ENCODE peak calls at places on chromosome 11, in five cellular contexts. M is ovary, K is pancreas, N is Peyer's patch, F is stomach. Q is an unnamed sample. For H3K4me1, the result is how much of the 10 kb centered on the place peaks cover.

GRCh38 chr11:111422494-111423249 is 43.6 kb upstream of the POU2AF1 start:
- DNase-seq in M (peak), F (peak), N (peak), K (peak), Q (peak)

GRCh38 chr11:67354314-67355022 is 1.1 kb upstream of the POLD4 start:
- DNase-seq in F (peak), N (peak), K (peak), M (peak), Q (peak)

GRCh38 chr11:112734207-112734606 is 227.0 kb upstream of the NCAM1 start:
- DNase-seq in F (peak), N (no peak), K (no peak), M (peak), Q (no peak)

GRCh38 chr11:123382555-123383074 is 47.5 kb upstream of the GRAMD1B start:
- DNase-seq in N (no peak), M (no peak), K (no peak), F (no peak), Q (no peak)

GRCh38 chr11:22130462-22131053 is 62.3 kb upstream of the ANO5 start:
- DNase-seq in M (no peak), N (no peak), K (no peak), F (no peak), Q (no peak)

GRCh38 chr11:6214530-6214929 is 9.2 kb downstream of the C11orf42 start:
- DNase-seq in K (no peak), M (no peak), F (no peak), N (no peak), Q (no peak)

GRCh38 chr11:19938051-19938856 is 222.0 kb downstream of the DBX1 start:
- DNase-seq in N (peak), M (no peak), F (peak), K (peak), Q (peak)

GRCh38 chr11:57648791-57649735 is 649 bp downstream of the YPEL4 start:
- DNase-seq in F (no peak), M (no peak), K (no peak), N (no peak), Q (no peak)

GRCh38 chr11:127247261-127247660 is 246.7 kb upstream of the KIRREL3 start:
- DNase-seq in N (no peak), F (no peak), M (no peak), K (no peak), Q (no peak)

GRCh38 chr11:58652726-58653280 is 30.3 kb downstream of the CNTF start:
- DNase-seq in F (no peak), M (no peak), N (no peak), K (no peak), Q (no peak)

GRCh38 chr11:117866526-117866925 is 9.9 kb downstream of the FXYD6 start:
- DNase-seq in F (no peak), K (no peak), M (no peak), N (no peak), Q (no peak)

GRCh38 chr11:64331569-64332371 is 8.2 kb upstream of the CCDC88B start:
- DNase-seq in F (peak), K (peak), M (peak), N (peak), Q (peak)

GRCh38 chr11:105793092-105793491 is 183.2 kb downstream of the GRIA4 start:
- DNase-seq in M (no peak), F (no peak), N (no peak), K (no peak), Q (no peak)

GRCh38 chr11:125001849-125002248 is 47.8 kb downstream of the CCDC15 start:
- DNase-seq in N (no peak), K (no peak), M (no peak), F (no peak), Q (no peak)

GRCh38 chr11:11966826-11967668 is 41.4 kb downstream of the DKK3 start:
- DNase-seq in F (peak), N (peak), M (peak), K (peak), Q (peak)

GRCh38 chr11:11968511-11969280 is 39.7 kb downstream of the DKK3 start:
- DNase-seq in F (no peak), N (no peak), M (no peak), K (no peak), Q (no peak)

GRCh38 chr11:11969380-11970215 is 38.8 kb downstream of the DKK3 start:
- DNase-seq in F (peak), N (no peak), K (no peak), M (no peak), Q (no peak)

GRCh38 chr11:11966354-11966741 is 42.1 kb downstream of the DKK3 start:
- DNase-seq in F (no peak), M (no peak), K (peak), N (no peak), Q (no peak)

GRCh38 chr11:11967669-11968510 is 40.5 kb downstream of the DKK3 start:
- DNase-seq in F (no peak), M (no peak), K (no peak), N (no peak), Q (no peak)
- H3K27ac ChIP-seq in F (no peak), M (no peak), K (no peak), N (no peak), Q (no peak)

GRCh38 chr11:126113515-126113957 is 50.9 kb upstream of the CDON start:
- DNase-seq in M (peak), F (peak), K (peak), N (peak), Q (peak)
- H3K4me1 ChIP-seq in M (under half), F (half or more), K (under half), N (under half), Q (under half)

DNA sequence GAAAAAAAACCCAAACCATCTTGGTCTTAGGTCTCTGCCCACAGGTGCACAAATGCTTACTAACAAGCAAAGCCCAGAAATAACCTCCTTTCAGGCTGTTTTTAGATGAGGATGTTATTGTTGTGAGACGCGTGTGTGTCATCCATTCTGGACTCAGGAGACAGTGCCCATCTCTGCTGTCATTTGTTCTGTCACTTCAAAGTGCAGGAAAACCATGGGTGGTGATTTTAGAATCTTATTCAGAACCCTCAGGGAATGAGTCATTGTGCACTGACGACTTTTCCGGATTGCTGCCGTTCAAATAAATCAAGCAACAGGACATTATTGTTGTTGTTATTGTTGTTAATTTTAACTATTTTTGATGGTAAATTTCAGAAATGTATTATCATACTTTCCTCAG is 110.3 kb downstream of the LRRC32 start:
- DNase-seq in F (no peak), M (no peak), K (no peak), N (no peak), Q (no peak)
- H3K4me3 ChIP-seq in F (no peak), M (no peak), K (no peak), N (no peak), Q (no peak)

DNA sequence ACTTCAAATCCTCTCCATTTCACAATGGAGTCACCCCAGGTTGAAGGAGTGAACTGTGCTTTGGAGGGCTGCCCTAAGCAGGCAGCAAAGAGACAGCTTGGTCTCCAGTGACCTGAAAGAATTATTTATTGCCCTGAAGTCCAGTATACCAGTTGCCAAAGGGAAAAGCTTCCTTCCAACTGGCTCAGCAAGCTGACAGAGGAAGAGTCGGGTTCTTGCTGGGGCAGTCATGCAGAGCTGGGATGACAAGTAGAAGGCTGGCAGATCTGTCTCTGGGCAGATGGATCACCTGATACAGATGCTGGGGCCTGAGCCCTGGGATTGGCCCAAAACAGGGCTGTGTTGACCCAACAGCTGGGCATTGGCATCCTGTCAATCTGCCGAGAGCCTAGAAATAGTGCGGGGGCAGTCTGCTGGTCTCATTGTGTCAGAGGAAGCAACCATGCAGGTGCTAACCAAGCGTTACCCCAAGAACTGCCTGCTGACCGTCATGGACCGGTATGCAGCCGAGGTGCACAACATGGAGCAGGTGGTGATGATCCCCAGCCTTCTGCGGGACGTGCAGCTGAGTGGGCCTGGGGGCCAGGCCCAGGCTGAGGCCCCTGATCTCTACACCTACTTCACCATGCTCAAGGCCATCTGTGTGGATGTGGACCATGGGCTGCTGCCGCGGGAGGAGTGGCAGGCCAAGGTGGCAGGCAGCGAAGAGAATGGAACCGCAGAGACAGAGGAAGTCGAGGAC is at the start of gene THRSP:
- DNase-seq in M (no peak), N (no peak), K (no peak), F (no peak), Q (no peak)
- H3K27ac ChIP-seq in M (no peak), N (no peak), K (no peak), F (no peak), Q (no peak)

DNA sequence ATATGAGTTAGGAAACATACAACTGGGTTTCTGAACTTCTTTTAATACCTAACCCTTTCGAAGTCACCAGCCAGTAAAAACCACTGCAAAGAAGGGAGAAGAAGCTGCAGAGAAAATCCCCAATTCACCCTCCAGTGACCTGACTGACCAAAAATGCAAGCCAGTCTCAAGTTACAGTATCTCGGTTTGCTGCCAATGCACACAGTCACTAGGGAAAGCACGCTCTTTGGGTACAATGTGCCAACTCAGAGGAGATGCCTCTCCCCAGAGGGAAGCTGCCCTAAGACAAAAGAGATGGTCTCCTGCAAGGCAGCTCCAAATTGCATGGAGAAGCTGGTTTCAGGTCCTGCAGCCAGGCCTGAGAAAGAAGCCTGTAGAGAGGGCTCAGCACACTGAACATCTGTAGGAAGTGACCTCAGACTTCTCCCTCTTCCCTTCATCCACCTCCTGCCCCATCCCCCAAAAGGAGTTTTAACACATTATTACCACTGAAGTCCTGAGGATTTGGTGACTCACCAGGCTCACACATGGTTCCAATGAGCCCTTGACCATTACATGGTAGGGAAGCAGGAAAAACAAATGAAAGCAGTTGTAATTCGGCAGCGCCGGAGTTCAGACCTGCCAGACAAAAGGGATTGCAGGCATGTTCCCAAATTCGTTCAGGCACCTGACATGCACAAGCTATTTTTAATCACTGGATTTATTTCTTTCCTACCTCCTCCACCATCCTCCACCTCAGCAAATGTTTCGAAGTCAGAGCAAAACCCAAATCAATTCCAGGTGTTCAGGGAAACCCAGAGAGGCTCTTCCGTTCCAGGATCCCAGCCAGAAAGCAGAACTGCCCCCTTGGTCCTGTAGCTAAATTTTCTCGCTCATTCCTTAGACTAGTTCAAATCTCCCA is 90.1 kb downstream of the ETS1 start:
- DNase-seq in K (peak), M (peak), F (no peak), N (no peak), Q (no peak)
- H3K4me1 ChIP-seq in K (under half), M (under half), F (half or more), N (under half), Q (under half)

GRCh38 chr11:65391007-65391406 is 4.6 kb downstream of the FRMD8 start:
- DNase-seq in N (no peak), K (no peak), M (no peak), F (no peak), Q (no peak)

GRCh38 chr11:65390099-65390941 is 3.9 kb downstream of the FRMD8 start:
- DNase-seq in M (no peak), N (no peak), K (no peak), F (no peak), Q (no peak)

GRCh38 chr11:65392186-65392829 is 5.9 kb downstream of the FRMD8 start:
- DNase-seq in F (no peak), M (no peak), K (no peak), N (no peak), Q (no peak)

GRCh38 chr11:65388731-65389130 is 2.3 kb downstream of the FRMD8 start:
- DNase-seq in K (no peak), F (no peak), M (no peak), N (no peak), Q (no peak)

DNA sequence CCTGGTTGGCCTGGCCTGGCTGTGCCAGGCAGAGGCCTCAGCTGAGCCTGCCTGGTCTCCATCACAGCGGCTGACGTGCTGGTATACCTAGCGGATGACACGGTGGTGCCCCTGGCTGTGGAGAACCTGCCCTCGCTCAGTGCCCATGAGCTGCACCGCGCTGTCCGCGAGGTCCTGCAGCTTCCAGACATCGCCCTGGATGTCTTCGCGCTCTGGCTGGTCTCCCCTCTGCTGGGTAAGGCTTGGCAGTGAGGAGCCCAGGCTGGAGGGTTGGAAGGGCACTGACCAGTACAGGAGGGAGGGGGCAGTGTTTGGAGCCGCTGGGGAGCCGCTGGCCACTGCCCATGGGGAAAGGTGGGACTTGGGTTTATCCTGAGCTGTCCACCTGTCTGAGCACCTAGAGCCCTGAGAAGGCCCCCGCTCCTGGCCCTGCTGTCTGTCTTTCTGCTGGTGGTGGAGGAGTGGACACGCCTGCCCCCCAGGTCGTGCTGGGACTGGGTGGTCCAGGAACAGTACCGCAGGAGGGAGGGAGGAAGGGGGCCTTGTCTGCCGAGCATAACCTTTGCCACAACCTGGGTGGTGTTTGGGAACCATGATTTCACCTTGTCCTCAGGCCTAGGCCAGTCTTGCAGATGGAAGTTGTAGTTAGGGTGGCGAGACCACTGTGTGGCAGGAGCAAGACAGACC is 3.0 kb downstream of the FRMD8 start:
- DNase-seq in M (no peak), F (no peak), K (no peak), N (no peak), Q (no peak)
- H3K4me3 ChIP-seq in M (no peak), F (peak), K (no peak), N (no peak), Q (no peak)

DNA sequence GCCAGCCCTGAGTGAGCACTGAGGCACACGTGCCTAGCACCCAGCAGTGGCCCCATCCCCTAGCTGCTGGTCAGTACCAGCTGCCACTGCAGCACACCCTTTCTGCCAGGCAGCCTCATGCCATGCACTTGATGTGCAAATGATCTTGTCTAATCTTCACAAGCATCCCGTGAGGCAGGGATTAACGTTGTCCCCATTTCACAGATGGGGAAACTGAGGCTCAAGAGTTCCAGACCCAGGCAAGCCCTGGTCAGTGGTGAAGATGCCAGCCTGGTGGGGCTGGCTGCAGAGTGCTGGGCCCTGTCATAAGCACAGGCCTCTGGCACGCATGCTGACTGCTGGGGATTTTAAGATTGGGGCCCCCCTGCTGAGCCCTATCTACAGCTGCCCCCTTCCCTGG is 8.4 kb upstream of the CDKN1C start:
- DNase-seq in K (no peak), F (no peak), N (no peak), M (no peak), Q (no peak)
- H3K27ac ChIP-seq in K (no peak), F (no peak), N (no peak), M (no peak), Q (no peak)

GRCh38 chr11:95087171-95087570 is 2.5 kb upstream of the ENDOD1 start:
- DNase-seq in F (no peak), M (no peak), K (no peak), N (no peak), Q (no peak)

GRCh38 chr11:95084509-95084908 is 5.1 kb upstream of the ENDOD1 start:
- DNase-seq in N (no peak), K (no peak), F (no peak), M (no peak), Q (no peak)

GRCh38 chr11:95082576-95083001 is 7.1 kb upstream of the ENDOD1 start:
- DNase-seq in F (no peak), K (no peak), M (no peak), N (no peak), Q (no peak)

GRCh38 chr11:95086116-95086515 is 3.5 kb upstream of the ENDOD1 start:
- DNase-seq in N (no peak), K (no peak), F (no peak), M (no peak), Q (no peak)

DNA sequence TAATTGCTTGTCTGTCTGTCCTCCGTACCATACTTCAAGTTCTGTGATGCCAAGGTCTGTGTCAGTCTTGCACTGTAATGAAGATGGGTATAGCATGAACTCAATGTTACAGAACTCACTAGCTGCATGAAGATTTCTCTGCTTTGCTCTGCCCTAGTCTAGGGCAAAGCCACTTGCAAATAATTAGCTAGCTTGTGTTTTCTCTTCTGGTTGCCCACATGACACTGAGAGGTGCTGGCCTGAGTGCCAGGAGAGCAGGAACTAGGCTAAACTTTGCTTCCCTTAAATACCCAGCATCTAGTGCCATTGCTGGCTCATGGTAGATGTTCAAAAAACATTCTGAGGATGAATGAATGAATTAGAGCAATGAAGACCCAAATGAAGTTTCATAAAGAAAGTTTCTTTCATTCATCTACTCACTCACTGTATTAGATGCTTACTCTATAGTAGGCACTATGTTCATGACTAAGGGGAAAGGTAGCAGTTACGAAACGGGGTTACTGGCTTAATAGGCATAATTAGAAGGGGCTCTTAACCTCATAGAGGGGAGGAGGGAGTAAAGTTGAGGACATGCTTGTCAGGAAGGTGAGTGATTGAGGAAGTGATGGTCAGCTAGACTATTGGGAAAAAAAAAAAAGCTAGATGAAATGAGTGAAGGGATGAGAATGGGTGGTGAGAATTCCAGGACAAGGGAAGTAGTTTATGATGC is 4.4 kb upstream of the ENDOD1 start:
- DNase-seq in N (no peak), M (no peak), K (no peak), F (no peak), Q (no peak)
- H3K4me1 ChIP-seq in N (under half), M (under half), K (under half), F (under half), Q (under half)

GRCh38 chr11:1015064-1015463 is 21.5 kb downstream of the MUC6 start:
- DNase-seq in K (no peak), M (no peak), F (no peak), N (no peak), Q (no peak)
- H3K4me3 ChIP-seq in K (no peak), M (no peak), F (no peak), N (no peak), Q (no peak)

GRCh38 chr11:27458182-27458581 is 14.4 kb downstream of the LGR4 start:
- DNase-seq in K (no peak), F (no peak), N (no peak), M (no peak), Q (no peak)
- H3K27ac ChIP-seq in K (no peak), F (no peak), N (no peak), M (no peak), Q (no peak)

Q was measured in colonic mucosa.